ENCODE peak calls at places on chromosome 5, in six cellular contexts. K is iris pigment epithelial cell, Q is ELR, E is sigmoid colon, C is NCI-H460, W is substantia nigra. P is an unnamed sample.
A peak's percentile ranks its signal among the peaks of the same experiment; 100 is the strongest.

GRCh38 chr5:172144291-172144815 is 43.7 kb downstream of the STK10 start:
- DNase-seq in K (peak; percentile 22), Q (no peak), E (no peak), C (no peak), W (no peak), P (peak; percentile 52)

GRCh38 chr5:173035904-173036707 is 20.0 kb upstream of the CREBRF start:
- DNase-seq in K (no peak), Q (no peak), E (no peak), C (no peak), W (no peak), P (no peak)

GRCh38 chr5:144247131-144247530 is 76.5 kb downstream of the KCTD16 start:
- DNase-seq in K (peak; percentile 38), Q (peak; percentile 35), E (no peak), C (no peak), W (no peak), P (no peak)

GRCh38 chr5:52989025-52989780 is at the start of gene ITGA2:
- DNase-seq in K (peak; percentile 69), Q (peak; percentile 80), E (peak; percentile 68), C (peak; percentile 26), W (peak; percentile 38), P (peak; percentile 86)

GRCh38 chr5:67014191-67014590 is 182.4 kb downstream of the CD180 start:
- DNase-seq in K (no peak), Q (no peak), E (no peak), C (no peak), W (no peak), P (no peak)

GRCh38 chr5:57832873-57833272 is 350.3 kb upstream of the ACTBL2 start:
- DNase-seq in K (no peak), Q (no peak), E (no peak), C (no peak), W (no peak), P (no peak)

GRCh38 chr5:10801931-10802674 is 41.1 kb upstream of the DAP start:
- DNase-seq in K (no peak), Q (no peak), E (no peak), C (no peak), W (no peak), P (no peak)

GRCh38 chr5:79122963-79123362 is 11.4 kb downstream of the BHMT start:
- DNase-seq in K (no peak), Q (no peak), E (no peak), C (no peak), W (no peak), P (no peak)

GRCh38 chr5:28344803-28345433 is 1306.5 kb upstream of the CDH9 start:
- DNase-seq in K (peak; percentile 77), Q (peak; percentile 7), E (no peak), C (peak; percentile 48), W (no peak), P (no peak)

GRCh38 chr5:36418172-36418979 is 116.7 kb upstream of the RANBP3L start:
- DNase-seq in K (peak; percentile 20), Q (peak; percentile 20), E (no peak), C (no peak), W (no peak), P (no peak)

GRCh38 chr5:31133488-31133887 is 60.0 kb upstream of the CDH6 start:
- DNase-seq in K (peak; percentile 88), Q (peak; percentile 16), E (no peak), C (no peak), W (no peak), P (peak; percentile 36)

GRCh38 chr5:149666212-149666852 is 63.8 kb upstream of the PPARGC1B start:
- DNase-seq in K (peak; percentile 68), Q (peak; percentile 57), E (peak; percentile 72), C (no peak), W (no peak), P (peak; percentile 38)

GRCh38 chr5:159582756-159583523 is 252.7 kb upstream of the IL12B start:
- DNase-seq in K (peak; percentile 71), Q (peak; percentile 29), E (no peak), C (no peak), W (no peak), P (no peak)

GRCh38 chr5:41763096-41763495 is 107.1 kb downstream of the OXCT1 start:
- DNase-seq in K (peak; percentile 47), Q (peak; percentile 43), E (no peak), C (no peak), W (no peak), P (peak; percentile 67)

GRCh38 chr5:107668154-107668932 is 2.4 kb downstream of the EFNA5 start:
- DNase-seq in K (no peak), Q (no peak), E (no peak), C (no peak), W (no peak), P (no peak)

GRCh38 chr5:164145458-164145857 is 640.0 kb downstream of the MAT2B start:
- DNase-seq in K (no peak), Q (no peak), E (no peak), C (no peak), W (no peak), P (no peak)

GRCh38 chr5:139130217-139130616 is 68.0 kb downstream of the SIL1 start:
- DNase-seq in K (no peak), Q (no peak), E (no peak), C (no peak), W (no peak), P (no peak)

GRCh38 chr5:143258559-143259253 is 144.8 kb downstream of the NR3C1 start:
- DNase-seq in K (peak; percentile 49), Q (peak; percentile 71), E (no peak), C (no peak), W (no peak), P (no peak)

GRCh38 chr5:96293966-96294886 is 138.8 kb downstream of the PCSK1 start:
- DNase-seq in K (peak; percentile 59), Q (peak; percentile 58), E (no peak), C (no peak), W (no peak), P (no peak)

GRCh38 chr5:134576386-134577021 is 51.0 kb downstream of the JADE2 start:
- DNase-seq in K (no peak), Q (peak; percentile 37), E (no peak), C (no peak), W (no peak), P (no peak)

GRCh38 chr5:123512631-123513461 is 869 bp downstream of the CSNK1G3 start:
- DNase-seq in K (peak; percentile 30), Q (peak; percentile 50), E (peak; percentile 71), C (peak; percentile 11), W (peak; percentile 10), P (peak; percentile 44)

GRCh38 chr5:93607367-93608258 is 24.6 kb downstream of the NR2F1 start:
- DNase-seq in K (peak; percentile 93), Q (peak; percentile 71), E (no peak), C (no peak), W (no peak), P (peak; percentile 56)

GRCh38 chr5:143341807-143342570 is 61.5 kb downstream of the NR3C1 start:
- DNase-seq in K (peak; percentile 74), Q (peak; percentile 77), E (no peak), C (peak; percentile 58), W (no peak), P (peak; percentile 35)

GRCh38 chr5:9015937-9016270 is 530.0 kb downstream of the SEMA5A start:
- DNase-seq in K (no peak), Q (no peak), E (no peak), C (no peak), W (no peak), P (no peak)

GRCh38 chr5:134906811-134907210 is 1.9 kb downstream of the PCBD2 start:
- DNase-seq in K (no peak), Q (no peak), E (no peak), C (no peak), W (no peak), P (no peak)

GRCh38 chr5:134468921-134469400 is 56.5 kb upstream of the JADE2 start:
- DNase-seq in K (no peak), Q (no peak), E (no peak), C (no peak), W (no peak), P (no peak)

GRCh38 chr5:66945389-66946349 is 250.9 kb downstream of the CD180 start:
- DNase-seq in K (no peak), Q (peak; percentile 39), E (no peak), C (no peak), W (no peak), P (no peak)